ENCODE peak calls at places on chromosomes 7 and 10, in four cellular contexts. One of them, this sample, is unnamed.

GRCh38 chr10:8325417-8325980 is 271.0 kb downstream of the GATA3 start:
- DNase-seq in IMR-90: no peak
- DNase-seq in K562: no peak
- DNase-seq in HepG2: no peak
- DNase-seq in this sample: no peak

GRCh38 chr10:50577681-50578350 is 45.9 kb downstream of the SGMS1 start:
- DNase-seq in IMR-90: peak; percentile 75
- DNase-seq in K562: peak; percentile 72
- DNase-seq in HepG2: no peak
- DNase-seq in this sample: no peak

GRCh38 chr7:94400022-94400421 is 5.3 kb downstream of the COL1A2 start:
- DNase-seq in IMR-90: no peak
- DNase-seq in K562: no peak
- DNase-seq in HepG2: no peak
- DNase-seq in this sample: no peak

GRCh38 chr10:130771491-130771890 is 540.0 kb downstream of the TCERG1L start:
- DNase-seq in IMR-90: no peak
- DNase-seq in K562: no peak
- DNase-seq in HepG2: no peak
- DNase-seq in this sample: no peak

GRCh38 chr7:105682331-105683070 is 101.2 kb upstream of the EFCAB10 start:
- DNase-seq in IMR-90: no peak
- DNase-seq in K562: no peak
- DNase-seq in HepG2: no peak
- DNase-seq in this sample: no peak

GRCh38 chr10:49000437-49001398 is 61.1 kb upstream of the LRRC18 start:
- DNase-seq in IMR-90: no peak
- DNase-seq in K562: no peak
- DNase-seq in HepG2: no peak
- DNase-seq in this sample: no peak

GRCh38 chr10:123559066-123559822 is 106.9 kb upstream of the GPR26 start:
- DNase-seq in IMR-90: peak; percentile 31
- DNase-seq in K562: peak; percentile 77
- DNase-seq in HepG2: peak; percentile 36
- DNase-seq in this sample: peak; percentile 88

GRCh38 chr10:105149371-105149871 is 508.3 kb downstream of the SORCS3 start:
- DNase-seq in IMR-90: no peak
- DNase-seq in K562: no peak
- DNase-seq in HepG2: no peak
- DNase-seq in this sample: no peak

GRCh38 chr7:113801751-113802150 is 117.1 kb downstream of the PPP1R3A start:
- DNase-seq in IMR-90: no peak
- DNase-seq in K562: no peak
- DNase-seq in HepG2: no peak
- DNase-seq in this sample: no peak

GRCh38 chr7:139393621-139394215 is 34.0 kb downstream of the LUC7L2 start:
- DNase-seq in IMR-90: no peak
- DNase-seq in K562: no peak
- DNase-seq in HepG2: no peak
- DNase-seq in this sample: no peak

GRCh38 chr10:35595106-35595505 is 10.0 kb upstream of the GJD4 start:
- DNase-seq in IMR-90: no peak
- DNase-seq in K562: no peak
- DNase-seq in HepG2: no peak
- DNase-seq in this sample: no peak

GRCh38 chr7:135704074-135704473 is 23.9 kb downstream of the SLC13A4 start:
- DNase-seq in IMR-90: no peak
- DNase-seq in K562: peak; percentile 72
- DNase-seq in HepG2: no peak
- DNase-seq in this sample: peak; percentile 14

GRCh38 chr10:74415440-74415839 is 264.4 kb downstream of the ADK start:
- DNase-seq in IMR-90: no peak
- DNase-seq in K562: no peak
- DNase-seq in HepG2: no peak
- DNase-seq in this sample: no peak

GRCh38 chr7:143321734-143322133 is 5.8 kb downstream of the CLCN1 start:
- DNase-seq in IMR-90: no peak
- DNase-seq in K562: no peak
- DNase-seq in HepG2: no peak
- DNase-seq in this sample: peak; percentile 24

GRCh38 chr10:127090135-127090534 is 106.3 kb downstream of the INSYN2A start:
- DNase-seq in IMR-90: no peak
- DNase-seq in K562: no peak
- DNase-seq in HepG2: peak; percentile 3
- DNase-seq in this sample: no peak

GRCh38 chr10:119759832-119760231 is 34.0 kb downstream of the INPP5F start:
- DNase-seq in IMR-90: peak; percentile 47
- DNase-seq in K562: no peak
- DNase-seq in HepG2: no peak
- DNase-seq in this sample: no peak

GRCh38 chr7:150369740-150370501 is 1.3 kb downstream of the REPIN1 start:
- DNase-seq in IMR-90: no peak
- DNase-seq in K562: peak; percentile 27
- DNase-seq in HepG2: no peak
- DNase-seq in this sample: no peak

GRCh38 chr10:103645141-103646054 is 151.9 kb downstream of the NEURL1 start:
- DNase-seq in IMR-90: peak; percentile 99
- DNase-seq in K562: no peak
- DNase-seq in HepG2: peak; percentile 87
- DNase-seq in this sample: no peak

GRCh38 chr7:29565982-29566746 is 2.5 kb downstream of the PRR15 start:
- DNase-seq in IMR-90: no peak
- DNase-seq in K562: no peak
- DNase-seq in HepG2: no peak
- DNase-seq in this sample: no peak

GRCh38 chr10:31490858-31491504 is 172.0 kb downstream of the ZEB1 start:
- DNase-seq in IMR-90: peak; percentile 52
- DNase-seq in K562: no peak
- DNase-seq in HepG2: peak; percentile 32
- DNase-seq in this sample: peak; percentile 11

GRCh38 chr10:60524541-60524940 is 134.9 kb upstream of the ANK3 start:
- DNase-seq in IMR-90: peak; percentile 52
- DNase-seq in K562: no peak
- DNase-seq in HepG2: no peak
- DNase-seq in this sample: no peak

GRCh38 chr10:93422121-93422520 is 60.0 kb downstream of the MYOF start:
- DNase-seq in IMR-90: peak; percentile 39
- DNase-seq in K562: no peak
- DNase-seq in HepG2: no peak
- DNase-seq in this sample: no peak

GRCh38 chr7:136523581-136523980 is 344.9 kb upstream of the CHRM2 start:
- DNase-seq in IMR-90: peak; percentile 4
- DNase-seq in K562: no peak
- DNase-seq in HepG2: no peak
- DNase-seq in this sample: no peak

GRCh38 chr7:46811529-46811928 is 770.4 kb downstream of the TNS3 start:
- DNase-seq in IMR-90: peak; percentile 97
- DNase-seq in K562: no peak
- DNase-seq in HepG2: no peak
- DNase-seq in this sample: no peak

GRCh38 chr10:126242352-126243260 is 145.7 kb downstream of the ADAM12 start:
- DNase-seq in IMR-90: peak; percentile 92
- DNase-seq in K562: no peak
- DNase-seq in HepG2: no peak
- DNase-seq in this sample: no peak

GRCh38 chr10:125144693-125145623 is 15.4 kb downstream of the CTBP2 start:
- DNase-seq in IMR-90: peak; percentile 57
- DNase-seq in K562: peak; percentile 65
- DNase-seq in HepG2: no peak
- DNase-seq in this sample: peak; percentile 78

GRCh38 chr7:113521468-113521867 is 397.3 kb downstream of the PPP1R3A start:
- DNase-seq in IMR-90: peak; percentile 8
- DNase-seq in K562: no peak
- DNase-seq in HepG2: no peak
- DNase-seq in this sample: no peak

GRCh38 chr7:88127637-88128290 is 92.1 kb downstream of the SRI start:
- DNase-seq in IMR-90: no peak
- DNase-seq in K562: no peak
- DNase-seq in HepG2: peak; percentile 72
- DNase-seq in this sample: no peak

GRCh38 chr7:28778781-28779180 is 179.3 kb downstream of the TRIL start:
- DNase-seq in IMR-90: peak; percentile 41
- DNase-seq in K562: no peak
- DNase-seq in HepG2: no peak
- DNase-seq in this sample: no peak

GRCh38 chr7:76515999-76516443 is 5.7 kb downstream of the UPK3B start:
- DNase-seq in IMR-90: peak; percentile 23
- DNase-seq in K562: peak; percentile 91
- DNase-seq in HepG2: peak; percentile 47
- DNase-seq in this sample: no peak

GRCh38 chr10:1247598-1248261 is 191.5 kb downstream of the WDR37 start:
- DNase-seq in IMR-90: no peak
- DNase-seq in K562: no peak
- DNase-seq in HepG2: no peak
- DNase-seq in this sample: no peak

GRCh38 chr10:59177031-59177861 is 803 bp downstream of the PHYHIPL start:
- DNase-seq in IMR-90: peak; percentile 79
- DNase-seq in K562: no peak
- DNase-seq in HepG2: peak; percentile 80
- DNase-seq in this sample: peak; percentile 31

GRCh38 chr10:75565286-75566251 is 134.1 kb downstream of the LRMDA start:
- DNase-seq in IMR-90: no peak
- DNase-seq in K562: no peak
- DNase-seq in HepG2: peak; percentile 8
- DNase-seq in this sample: no peak

GRCh38 chr7:92504563-92504962 is 23.8 kb downstream of the PEX1 start:
- DNase-seq in IMR-90: no peak
- DNase-seq in K562: no peak
- DNase-seq in HepG2: peak; percentile 49
- DNase-seq in this sample: no peak

GRCh38 chr10:44983066-44983894 is 4.7 kb upstream of the DEPP1 start:
- DNase-seq in IMR-90: no peak
- DNase-seq in K562: no peak
- DNase-seq in HepG2: no peak
- DNase-seq in this sample: no peak

GRCh38 chr10:44982496-44982895 is 3.9 kb upstream of the DEPP1 start:
- DNase-seq in IMR-90: no peak
- DNase-seq in K562: no peak
- DNase-seq in HepG2: no peak
- DNase-seq in this sample: no peak

GRCh38 chr10:44981172-44982113 is 2.8 kb upstream of the DEPP1 start:
- DNase-seq in IMR-90: peak; percentile 92
- DNase-seq in K562: no peak
- DNase-seq in HepG2: peak; percentile 86
- DNase-seq in this sample: peak; percentile 63

GRCh38 chr10:44980309-44981171 is 1.9 kb upstream of the DEPP1 start:
- DNase-seq in IMR-90: no peak
- DNase-seq in K562: no peak
- DNase-seq in HepG2: peak; percentile 97
- DNase-seq in this sample: no peak

DNA sequence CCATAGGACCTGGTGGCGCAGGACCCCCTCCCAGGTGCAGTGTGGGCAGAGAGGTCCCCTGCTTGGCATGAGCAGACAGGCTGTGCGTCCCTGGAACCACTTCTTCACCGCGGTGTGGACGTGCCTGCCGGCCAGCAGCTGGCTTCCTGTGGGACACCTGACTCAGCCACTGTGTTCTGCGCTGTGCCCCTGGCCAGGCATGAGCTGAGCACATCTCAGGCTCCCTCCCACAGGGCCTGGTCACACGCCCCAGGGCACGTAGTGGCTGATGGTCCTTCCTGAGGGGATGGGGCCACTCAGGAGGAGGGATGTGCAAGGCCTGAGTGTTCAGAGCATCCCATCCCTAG is 3.5 kb upstream of the DEPP1 start:
- DNase-seq in IMR-90: no peak
- DNase-seq in K562: no peak
- DNase-seq in HepG2: no peak
- DNase-seq in this sample: no peak
- H3K4me3 ChIP-seq in IMR-90: no peak overlapping the region
- H3K4me3 ChIP-seq in K562: no peak overlapping the region
- H3K4me3 ChIP-seq in HepG2: no peak overlapping the region
- H3K4me3 ChIP-seq in this sample: no peak overlapping the region

GRCh38 chr7:45670717-45671116 is 96.5 kb downstream of the ADCY1 start:
- DNase-seq in IMR-90: no peak
- DNase-seq in K562: no peak
- DNase-seq in HepG2: no peak
- DNase-seq in this sample: no peak

GRCh38 chr7:45665172-45665571 is 91.0 kb downstream of the ADCY1 start:
- DNase-seq in IMR-90: no peak
- DNase-seq in K562: no peak
- DNase-seq in HepG2: no peak
- DNase-seq in this sample: no peak

DNA sequence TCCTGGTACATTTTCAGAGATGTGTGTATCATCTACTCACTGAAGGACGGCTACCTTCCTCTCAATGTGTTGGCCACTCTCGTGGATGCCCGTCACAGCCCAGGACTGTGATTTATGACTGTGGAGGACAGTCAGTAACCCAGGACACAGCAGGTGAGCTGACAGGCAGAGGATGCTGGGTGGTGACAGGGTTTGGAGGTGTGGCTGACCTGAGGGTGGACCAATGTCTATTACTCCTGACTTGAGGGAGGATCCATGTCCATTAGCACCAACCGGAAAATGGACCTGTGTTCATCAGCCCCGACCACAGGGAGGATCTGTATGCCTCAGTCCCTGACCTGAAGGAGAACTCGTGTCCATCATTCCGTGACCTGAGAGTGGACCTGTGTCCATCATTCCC is 96.1 kb downstream of the ADCY1 start:
- DNase-seq in IMR-90: no peak
- DNase-seq in K562: no peak
- DNase-seq in HepG2: no peak
- DNase-seq in this sample: no peak
- TF ChIP-seq MAZ in IMR-90: no peak
- TF ChIP-seq MAZ in K562: no peak
- TF ChIP-seq MAZ in HepG2: no peak
- TF ChIP-seq MAZ in this sample: no peak

GRCh38 chr7:48090095-48090805 is 1.2 kb downstream of the UPP1 start:
- DNase-seq in IMR-90: peak; percentile 34
- DNase-seq in K562: no peak
- DNase-seq in HepG2: no peak
- DNase-seq in this sample: no peak
- H3K4me3 ChIP-seq in IMR-90: peak overlapping the region; percentile 91
- H3K4me3 ChIP-seq in K562: no peak overlapping the region
- H3K4me3 ChIP-seq in HepG2: peak overlapping the region; percentile 87
- H3K4me3 ChIP-seq in this sample: peak overlapping the region; percentile 92

GRCh38 chr10:2852574-2853323 is 214.6 kb upstream of the PFKP start:
- DNase-seq in IMR-90: no peak
- DNase-seq in K562: no peak
- DNase-seq in HepG2: no peak
- DNase-seq in this sample: no peak

GRCh38 chr10:2856598-2856997 is 210.8 kb upstream of the PFKP start:
- DNase-seq in IMR-90: no peak
- DNase-seq in K562: no peak
- DNase-seq in HepG2: no peak
- DNase-seq in this sample: no peak

GRCh38 chr10:2850202-2850601 is 217.1 kb upstream of the PFKP start:
- DNase-seq in IMR-90: no peak
- DNase-seq in K562: no peak
- DNase-seq in HepG2: no peak
- DNase-seq in this sample: no peak

GRCh38 chr10:2851544-2851943 is 215.8 kb upstream of the PFKP start:
- DNase-seq in IMR-90: no peak
- DNase-seq in K562: no peak
- DNase-seq in HepG2: no peak
- DNase-seq in this sample: no peak
- TF ChIP-seq MAZ in IMR-90: no peak
- TF ChIP-seq MAZ in K562: no peak
- TF ChIP-seq MAZ in HepG2: no peak
- TF ChIP-seq MAZ in this sample: no peak

This sample was measured in A549.